ENCODE peak calls at places on chromosome 12, in four cellular contexts. X is substantia nigra; H is stimulated activated CD8-positive, alpha-beta memory T cell treated with anti-CD3 and anti-CD28 coated beads, Interleukin-4, amount 100 ng/mL, for 1 hour; B is left cardiac atrium. D is an unnamed sample.

GRCh38 chr12:16605666-16606116 is 271 bp downstream of the LMO3 start:
- DNase-seq in X (no peak), B (no peak), H (no peak), D (no peak)

GRCh38 chr12:70290126-70290525 is 46.9 kb downstream of the CNOT2 start:
- DNase-seq in X (no peak), H (no peak), B (no peak), D (no peak)

GRCh38 chr12:116018282-116018681 is 259.2 kb downstream of the MED13L start:
- DNase-seq in B (no peak), X (no peak), H (no peak), D (no peak)

GRCh38 chr12:106133136-106134087 is 5.3 kb downstream of the NUAK1 start:
- DNase-seq in H (no peak), X (no peak), B (no peak), D (no peak)

GRCh38 chr12:56684745-56685369 is 3.2 kb downstream of the PTGES3 start:
- DNase-seq in B (no peak), H (no peak), X (no peak), D (no peak)

GRCh38 chr12:93742086-93742934 is 65.1 kb downstream of the CRADD start:
- DNase-seq in X (peak; percentile 49), B (peak; percentile 81), H (no peak), D (peak; percentile 40)

GRCh38 chr12:89427508-89428156 is 75.3 kb upstream of the DUSP6 start:
- DNase-seq in H (no peak), X (no peak), B (no peak), D (no peak)

GRCh38 chr12:92608418-92609091 is 94.2 kb upstream of the PLEKHG7 start:
- DNase-seq in B (no peak), X (no peak), H (no peak), D (no peak)

GRCh38 chr12:112762753-112763152 is 28.8 kb upstream of the RPH3A start:
- DNase-seq in X (no peak), H (no peak), B (no peak), D (no peak)

GRCh38 chr12:2386566-2386965 is 333.8 kb downstream of the CACNA1C start:
- DNase-seq in H (no peak), B (no peak), X (no peak), D (no peak)

D was measured in mesothelial cell of epicardium.